ENCODE peak calls at places on chromosome 5, in four cellular contexts. X, V, Z and A are unnamed samples.

GRCh38 chr5:149133795-149134777 is 7.2 kb upstream of the ABLIM3 start:
- DNase-seq in Z (peak), V (no peak), X (peak), A (peak)

GRCh38 chr5:171445910-171446516 is 26.6 kb downstream of the FGF18 start:
- DNase-seq in V (no peak), Z (peak), X (no peak), A (no peak)

GRCh38 chr5:153135416-153135815 is 355.1 kb upstream of the GRIA1 start:
- DNase-seq in V (no peak), X (no peak), Z (no peak), A (no peak)

GRCh38 chr5:109943701-109944235 is 254.0 kb downstream of the MAN2A1 start:
- DNase-seq in X (no peak), V (no peak), Z (no peak), A (no peak)

GRCh38 chr5:52491829-52492217 is 295.9 kb upstream of the ITGA1 start:
- DNase-seq in V (no peak), Z (no peak), X (no peak), A (no peak)

GRCh38 chr5:132266031-132266835 is 8.7 kb downstream of the PDLIM4 start:
- DNase-seq in V (no peak), X (no peak), Z (no peak), A (no peak)

GRCh38 chr5:58922392-58923171 is 339.7 kb downstream of the RAB3C start:
- DNase-seq in X (no peak), Z (no peak), V (no peak), A (no peak)

GRCh38 chr5:94595281-94595680 is 23.1 kb downstream of the KIAA0825 start:
- DNase-seq in V (no peak), X (no peak), Z (no peak), A (no peak)

GRCh38 chr5:135373747-135374515 is 25.1 kb downstream of the MACROH2A1 start:
- DNase-seq in V (no peak), X (no peak), Z (no peak), A (no peak)

GRCh38 chr5:54756796-54757402 is 228.5 kb downstream of the ESM1 start:
- DNase-seq in Z (no peak), X (no peak), V (no peak), A (no peak)

GRCh38 chr5:5316333-5316732 is 106.1 kb upstream of the ICE1 start:
- DNase-seq in Z (peak), V (no peak), X (peak), A (no peak)

GRCh38 chr5:127373858-127374491 is 83.4 kb downstream of the MEGF10 start:
- DNase-seq in X (no peak), Z (no peak), V (no peak), A (no peak)

GRCh38 chr5:73799401-73799972 is 173.5 kb downstream of the ARHGEF28 start:
- DNase-seq in X (no peak), V (no peak), Z (no peak), A (no peak)

GRCh38 chr5:166031926-166032325 is 2259.5 kb upstream of the WWC1 start:
- DNase-seq in Z (no peak), V (no peak), X (no peak), A (no peak)

GRCh38 chr5:73617510-73618279 is 8.3 kb upstream of the ARHGEF28 start:
- DNase-seq in Z (no peak), X (no peak), V (no peak), A (no peak)

GRCh38 chr5:11903614-11904269 is 504 bp downstream of the CTNND2 start:
- DNase-seq in Z (no peak), V (peak), X (no peak), A (no peak)

GRCh38 chr5:178331491-178331981 is 98.9 kb upstream of the PHYKPL start:
- DNase-seq in V (no peak), Z (no peak), X (no peak), A (no peak)

GRCh38 chr5:178839319-178839704 is 20.4 kb upstream of the ZNF354B start:
- DNase-seq in X (no peak), V (peak), Z (peak), A (no peak)

GRCh38 chr5:82931110-82931509 is 146.1 kb downstream of the TMEM167A start:
- DNase-seq in V (no peak), Z (peak), X (no peak), A (no peak)

GRCh38 chr5:124661317-124662141 is 84.9 kb downstream of the ZNF608 start:
- DNase-seq in X (peak), Z (peak), V (peak), A (peak)

GRCh38 chr5:138109463-138110265 is 25.8 kb downstream of the WNT8A start:
- DNase-seq in Z (peak), V (no peak), X (no peak), A (peak)

GRCh38 chr5:42715791-42716190 is 40.8 kb upstream of the CCDC152 start:
- DNase-seq in V (no peak), Z (peak), X (no peak), A (peak)

GRCh38 chr5:89697581-89697980 is 712.0 kb downstream of the CETN3 start:
- DNase-seq in X (no peak), V (no peak), Z (no peak), A (no peak)

GRCh38 chr5:13833440-13833839 is 111.0 kb downstream of the DNAH5 start:
- DNase-seq in V (no peak), Z (no peak), X (no peak), A (no peak)

GRCh38 chr5:13830536-13830935 is 114.0 kb downstream of the DNAH5 start:
- DNase-seq in V (no peak), Z (no peak), X (no peak), A (no peak)

GRCh38 chr5:13831236-13831810 is 113.2 kb downstream of the DNAH5 start:
- DNase-seq in Z (no peak), V (no peak), X (no peak), A (peak)
- TF ChIP-seq CTCF in Z (no peak), V (no peak), X (no peak), A (peak)

GRCh38 chr5:77239126-77239741 is 28.8 kb downstream of the PDE8B start:
- DNase-seq in Z (peak), V (peak), X (no peak), A (no peak)
- TF ChIP-seq CTCF in Z (peak), V (peak), X (peak), A (peak)

GRCh38 chr5:179936976-179937681 is 29.4 kb upstream of the TBC1D9B start:
- DNase-seq in V (no peak), X (no peak), Z (no peak), A (no peak)
- TF ChIP-seq CTCF in V (no peak), X (no peak), Z (no peak), A (no peak)

GRCh38 chr5:103037673-103038455 is 82.1 kb downstream of the GIN1 start:
- DNase-seq in X (no peak), V (no peak), Z (peak), A (no peak)
- TF ChIP-seq CTCF in X (no peak), V (no peak), Z (peak), A (no peak)

GRCh38 chr5:141369994-141370848 is at the start of gene PCDHGB3:
- DNase-seq in V (no peak), X (no peak), Z (peak), A (no peak)
- TF ChIP-seq CTCF in V (no peak), X (peak), Z (peak), A (no peak)

DNA sequence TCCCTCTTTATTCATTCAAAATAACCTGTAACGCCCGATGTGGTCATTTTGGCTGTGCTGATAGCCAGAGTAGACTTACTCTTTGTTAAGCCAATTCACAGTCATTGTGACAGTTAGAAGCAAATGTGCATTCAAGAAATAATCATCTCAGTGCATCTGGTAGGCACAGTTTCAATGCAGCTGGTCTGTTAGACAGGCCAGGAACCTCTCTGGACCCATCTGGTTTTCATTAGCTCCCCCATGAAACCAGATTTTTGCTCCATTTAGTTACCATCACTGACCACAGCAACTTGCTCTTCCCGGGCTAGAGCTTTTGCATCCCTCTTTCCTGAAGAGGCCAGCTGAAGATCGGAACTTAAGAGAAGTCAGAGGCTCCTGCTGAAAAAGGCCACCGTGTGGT is 284.2 kb downstream of the NSG2 start:
- DNase-seq in V (no peak), Z (no peak), X (peak), A (no peak)
- TF ChIP-seq CTCF in V (no peak), Z (no peak), X (no peak), A (no peak)